ENCODE peak calls at places on chromosomes 6 and 20, in four cellular contexts. B is left ventricle myocardium inferior, C is brain microvascular endothelial cell, Y is breast epithelium. E is an unnamed sample.

GRCh38 chr6:7159790-7160525 is 52.2 kb downstream of the RREB1 start:
- DNase-seq in B (no peak), C (no peak), Y (no peak), E (no peak)

GRCh38 chr6:53484409-53485280 is 60.3 kb downstream of the GCLC start:
- DNase-seq in B (no peak), C (peak), Y (no peak), E (peak)

GRCh38 chr6:109117346-109118035 is 22.2 kb downstream of the CEP57L1 start:
- DNase-seq in B (no peak), C (no peak), Y (no peak), E (no peak)

GRCh38 chr20:24004470-24004869 is 15.9 kb upstream of the GGTLC1 start:
- DNase-seq in B (no peak), C (no peak), Y (no peak), E (no peak)

GRCh38 chr6:52049252-52050050 is 38.0 kb downstream of the PKHD1 start:
- DNase-seq in B (no peak), C (peak), Y (no peak), E (peak)

GRCh38 chr20:48298851-48299484 is 513.7 kb upstream of the SULF2 start:
- DNase-seq in B (no peak), C (peak), Y (no peak), E (peak)

GRCh38 chr6:30888472-30889137 is 4.3 kb downstream of the DDR1 start:
- DNase-seq in B (no peak), C (peak), Y (no peak), E (no peak)

GRCh38 chr6:150310539-150310938 is 58.3 kb upstream of the IYD start:
- DNase-seq in B (no peak), C (no peak), Y (no peak), E (no peak)

GRCh38 chr20:47936612-47937011 is 151.3 kb upstream of the SULF2 start:
- DNase-seq in B (no peak), C (no peak), Y (no peak), E (no peak)

GRCh38 chr6:66926060-66926459 is 1219.0 kb upstream of the EYS start:
- DNase-seq in B (no peak), C (peak), Y (no peak), E (peak)

GRCh38 chr20:41027872-41028358 is 707 bp upstream of the TOP1 start:
- DNase-seq in B (no peak), C (no peak), Y (no peak), E (no peak)

GRCh38 chr6:30206799-30207618 is 6.2 kb downstream of the TRIM26 start:
- DNase-seq in B (no peak), C (no peak), Y (no peak), E (no peak)

GRCh38 chr20:8749101-8749500 is 319.8 kb upstream of the PLCB4 start:
- DNase-seq in B (no peak), C (no peak), Y (no peak), E (no peak)

GRCh38 chr6:28282923-28283322 is 1.6 kb downstream of the PGBD1 start:
- DNase-seq in B (no peak), C (peak), Y (no peak), E (no peak)

GRCh38 chr6:42140051-42140450 is 2.4 kb downstream of the C6orf132 start:
- DNase-seq in B (no peak), C (no peak), Y (no peak), E (no peak)

GRCh38 chr6:154479388-154480143 is 30.9 kb downstream of the CNKSR3 start:
- DNase-seq in B (no peak), C (peak), Y (no peak), E (no peak)

GRCh38 chr20:58963060-58963584 is 17.9 kb upstream of the NELFCD start:
- DNase-seq in B (no peak), C (no peak), Y (no peak), E (no peak)

GRCh38 chr6:149990109-149990671 is 26.4 kb downstream of the ULBP1 start:
- DNase-seq in B (no peak), C (no peak), Y (peak), E (no peak)

GRCh38 chr6:134539865-134540323 is 222.0 kb upstream of the SGK1 start:
- DNase-seq in B (no peak), C (no peak), Y (no peak), E (no peak)

GRCh38 chr20:2093200-2093781 is 8.3 kb upstream of the STK35 start:
- DNase-seq in B (no peak), C (no peak), Y (no peak), E (no peak)

GRCh38 chr6:127146935-127147334 is 28.5 kb downstream of the RSPO3 start:
- DNase-seq in B (no peak), C (peak), Y (no peak), E (no peak)

GRCh38 chr6:169967687-169968086 is 216.3 kb downstream of the ERMARD start:
- DNase-seq in B (no peak), C (no peak), Y (no peak), E (no peak)

GRCh38 chr6:154590770-154591169 is 80.3 kb upstream of the CNKSR3 start:
- DNase-seq in B (no peak), C (no peak), Y (no peak), E (peak)

GRCh38 chr6:42147138-42147562 is 4.7 kb upstream of the C6orf132 start:
- DNase-seq in B (no peak), C (no peak), Y (no peak), E (peak)

GRCh38 chr6:143536461-143536865 is 24.9 kb upstream of the FUCA2 start:
- DNase-seq in B (peak), C (no peak), Y (peak), E (no peak)

GRCh38 chr6:20575691-20576451 is 41.6 kb downstream of the CDKAL1 start:
- DNase-seq in B (no peak), C (no peak), Y (no peak), E (no peak)

GRCh38 chr20:33656010-33656782 is 5.9 kb upstream of the C20orf144 start:
- DNase-seq in B (peak), C (no peak), Y (no peak), E (no peak)

GRCh38 chr20:40970218-40970617 is 58.4 kb upstream of the TOP1 start:
- DNase-seq in B (no peak), C (no peak), Y (no peak), E (no peak)

GRCh38 chr6:14270925-14271791 is 153.6 kb downstream of the CD83 start:
- DNase-seq in B (no peak), C (peak), Y (no peak), E (no peak)

GRCh38 chr6:167325766-167326165 is 880 bp downstream of the TTLL2 start:
- DNase-seq in B (no peak), C (no peak), Y (no peak), E (no peak)

GRCh38 chr6:36147294-36147693 is 17.0 kb downstream of the MAPK13 start:
- DNase-seq in B (no peak), C (no peak), Y (no peak), E (no peak)

GRCh38 chr6:135129139-135129867 is 51.8 kb upstream of the MYB start:
- DNase-seq in B (no peak), C (no peak), Y (no peak), E (peak)

GRCh38 chr20:33250666-33251065 is 14.9 kb downstream of the BPIFA1 start:
- DNase-seq in B (no peak), C (no peak), Y (no peak), E (no peak)

GRCh38 chr6:12203001-12203400 is 87.2 kb upstream of the EDN1 start:
- DNase-seq in B (no peak), C (peak), Y (no peak), E (no peak)

GRCh38 chr20:24633026-24633425 is 163.6 kb downstream of the SYNDIG1 start:
- DNase-seq in B (no peak), C (no peak), Y (no peak), E (no peak)

GRCh38 chr20:37543828-37544227 is 16.2 kb upstream of the BLCAP start:
- DNase-seq in B (no peak), C (peak), Y (no peak), E (no peak)
- TF ChIP-seq CTCF in B (peak), C (peak), Y (no peak), E (peak)

DNA sequence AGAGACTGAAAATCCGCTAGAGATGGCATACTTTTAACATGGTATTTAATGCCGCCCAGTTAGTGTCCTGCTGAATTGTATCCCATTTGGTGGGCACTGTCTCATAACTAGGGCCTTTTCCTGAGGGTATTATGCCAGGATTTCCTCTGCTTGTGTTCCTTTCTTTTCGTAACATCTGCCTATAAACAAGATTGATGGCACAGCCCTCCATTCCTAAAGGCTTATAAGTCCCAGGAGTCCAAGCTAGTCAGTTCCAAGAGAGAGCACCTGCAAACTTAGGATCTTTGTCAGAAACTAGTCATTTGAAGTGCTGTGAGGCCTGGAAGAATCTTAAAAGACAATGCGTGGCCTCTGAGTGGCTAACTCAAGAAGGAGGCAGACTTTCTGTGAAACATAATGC is 134.9 kb upstream of the SUPT3H start:
- DNase-seq in B (no peak), C (no peak), Y (no peak), E (no peak)
- H3K4me3 ChIP-seq in B (no peak), C (no peak), Y (no peak), E (no peak)

DNA sequence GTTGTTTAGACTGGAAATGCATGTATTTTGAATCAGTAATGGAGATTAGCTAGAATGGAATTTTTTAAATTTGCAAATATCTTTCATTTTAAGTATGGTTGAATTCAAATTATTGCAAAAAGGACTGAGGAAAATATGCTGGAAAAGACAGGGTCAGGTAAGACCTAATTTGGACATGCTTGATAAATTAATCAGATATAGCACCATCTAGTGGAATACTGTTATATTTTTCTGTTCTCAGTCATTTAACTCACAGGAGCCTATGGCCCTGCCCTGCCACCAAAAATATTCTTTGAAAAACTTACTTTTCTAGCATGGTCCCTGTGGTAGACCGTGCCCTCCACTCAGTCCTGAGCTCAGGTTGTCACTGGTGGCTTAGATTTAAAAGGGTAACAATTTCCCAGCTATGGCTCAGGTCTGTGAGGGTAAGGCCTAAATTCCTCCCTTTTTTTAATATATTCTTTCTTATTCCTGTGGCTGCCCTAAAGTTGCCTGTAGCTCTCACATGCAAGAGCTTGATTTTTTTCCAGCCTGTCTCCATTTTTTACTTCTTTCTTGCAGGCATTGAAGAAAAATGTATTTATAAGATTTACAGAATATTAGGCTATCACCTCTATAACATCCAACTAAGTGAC is 25.3 kb upstream of the KIAA1586 start:
- DNase-seq in B (no peak), C (no peak), Y (no peak), E (no peak)
- TF ChIP-seq CTCF in B (peak), C (peak), Y (no peak), E (peak)

GRCh38 chr20:39850236-39850635 is 838.8 kb downstream of the MAFB start:
- DNase-seq in B (no peak), C (no peak), Y (no peak), E (no peak)
- H3K4me3 ChIP-seq in B (no peak), C (no peak), Y (no peak), E (no peak)

GRCh38 chr6:158566207-158566818 is 6.4 kb downstream of the TMEM181 start:
- DNase-seq in B (no peak), C (no peak), Y (peak), E (no peak)

GRCh38 chr6:158565122-158565429 is 5.2 kb downstream of the TMEM181 start:
- DNase-seq in B (no peak), C (no peak), Y (peak), E (no peak)

GRCh38 chr6:158564243-158565121 is 4.6 kb downstream of the TMEM181 start:
- DNase-seq in B (no peak), C (no peak), Y (peak), E (no peak)

GRCh38 chr6:158567152-158567551 is 7.3 kb downstream of the TMEM181 start:
- DNase-seq in B (no peak), C (no peak), Y (peak), E (no peak)

GRCh38 chr6:158565482-158566040 is 5.7 kb downstream of the TMEM181 start:
- DNase-seq in B (no peak), C (no peak), Y (peak), E (no peak)
- TF ChIP-seq CTCF in B (no peak), C (peak), Y (no peak), E (no peak)

GRCh38 chr6:125363010-125363359 is 61.2 kb upstream of the HDDC2 start:
- DNase-seq in B (no peak), C (peak), Y (no peak), E (no peak)
- H3K4me3 ChIP-seq in B (peak), C (peak), Y (peak), E (no peak)

E was measured in LNCaP clone FGC.